ENCODE peak calls at places on chromosomes 16 and 17, in six cellular contexts. D is left ventricle myocardium inferior; H is neural progenitor cell; X is suprapubic skin; Z is uterus; F is CD8-positive, alpha-beta T cell. P is an unnamed sample.

GRCh38 chr16:12459401-12459791 is 344.3 kb downstream of the CPPED1 start:
- DNase-seq in D (peak), H (no peak), X (no peak), Z (no peak), F (no peak), P (peak)

GRCh38 chr17:29630630-29631193 is 8.0 kb upstream of the CORO6 start:
- DNase-seq in D (no peak), H (no peak), X (peak), Z (no peak), F (no peak), P (no peak)

GRCh38 chr17:2158011-2158410 is 103.1 kb downstream of the HIC1 start:
- DNase-seq in D (no peak), H (no peak), X (no peak), Z (peak), F (no peak), P (peak)

GRCh38 chr16:2663553-2664521 is 18.5 kb upstream of the KCTD5 start:
- DNase-seq in D (no peak), H (no peak), X (no peak), Z (peak), F (no peak), P (peak)

GRCh38 chr16:82992826-82993225 is 366.1 kb downstream of the CDH13 start:
- DNase-seq in D (no peak), H (no peak), X (no peak), Z (no peak), F (no peak), P (no peak)

GRCh38 chr17:7398612-7399011 is 4.3 kb upstream of the PLSCR3 start:
- DNase-seq in D (no peak), H (no peak), X (no peak), Z (no peak), F (no peak), P (no peak)

GRCh38 chr16:78040396-78040795 is 18.0 kb downstream of the CLEC3A start:
- DNase-seq in D (no peak), H (no peak), X (no peak), Z (no peak), F (no peak), P (no peak)

GRCh38 chr16:88888778-88889387 is 22.4 kb upstream of the PABPN1L start:
- DNase-seq in D (peak), H (no peak), X (no peak), Z (no peak), F (no peak), P (no peak)

GRCh38 chr16:27921134-27921533 is 142.4 kb downstream of the GSG1L start:
- DNase-seq in D (no peak), H (peak), X (no peak), Z (no peak), F (no peak), P (no peak)

GRCh38 chr16:78396046-78396445 is 296.6 kb downstream of the WWOX start:
- DNase-seq in D (no peak), H (peak), X (no peak), Z (no peak), F (no peak), P (no peak)

GRCh38 chr16:78310990-78311561 is 211.6 kb downstream of the WWOX start:
- DNase-seq in D (no peak), H (peak), X (no peak), Z (no peak), F (no peak), P (no peak)

GRCh38 chr16:67277294-67277998 is 1.9 kb upstream of the PLEKHG4 start:
- DNase-seq in D (no peak), H (no peak), X (no peak), Z (peak), F (no peak), P (no peak)

GRCh38 chr16:51144203-51144602 is 6.9 kb downstream of the SALL1 start:
- DNase-seq in D (no peak), H (no peak), X (no peak), Z (no peak), F (no peak), P (no peak)

GRCh38 chr16:66617010-66617434 is 12.5 kb downstream of the CMTM3 start:
- DNase-seq in D (no peak), H (no peak), X (no peak), Z (no peak), F (no peak), P (no peak)

GRCh38 chr17:80907281-80907680 is 84.4 kb upstream of the CHMP6 start:
- DNase-seq in D (no peak), H (no peak), X (no peak), Z (no peak), F (no peak), P (no peak)

GRCh38 chr16:1193825-1194581 is 31.1 kb downstream of the TPSG1 start:
- DNase-seq in D (no peak), H (no peak), X (no peak), Z (no peak), F (no peak), P (no peak)

GRCh38 chr16:58589311-58589890 is 40.2 kb downstream of the CNOT1 start:
- DNase-seq in D (no peak), H (no peak), X (no peak), Z (no peak), F (no peak), P (no peak)

GRCh38 chr17:62724398-62725146 is 83.5 kb downstream of the MARCHF10 start:
- DNase-seq in D (no peak), H (no peak), X (no peak), Z (no peak), F (peak), P (peak)

GRCh38 chr16:27237229-27238015 is 31.1 kb downstream of the NSMCE1 start:
- DNase-seq in D (no peak), H (peak), X (peak), Z (peak), F (peak), P (peak)

GRCh38 chr16:62711797-62712196 is 675.6 kb upstream of the CDH8 start:
- DNase-seq in D (no peak), H (peak), X (no peak), Z (no peak), F (no peak), P (no peak)

GRCh38 chr17:40553694-40554534 is 11.4 kb downstream of the CCR7 start:
- DNase-seq in D (peak), H (no peak), X (peak), Z (peak), F (no peak), P (peak)

GRCh38 chr17:31393749-31394146 is 2.3 kb downstream of the RAB11FIP4 start:
- DNase-seq in D (no peak), H (no peak), X (no peak), Z (no peak), F (no peak), P (no peak)

GRCh38 chr17:58082341-58082869 is 814 bp upstream of the DYNLL2 start:
- DNase-seq in D (no peak), H (peak), X (no peak), Z (no peak), F (no peak), P (no peak)

GRCh38 chr17:68349157-68349556 is 57.9 kb downstream of the ARSG start:
- DNase-seq in D (no peak), H (no peak), X (no peak), Z (no peak), F (no peak), P (no peak)

GRCh38 chr17:47742319-47743181 is 9.5 kb downstream of the TBX21 start:
- DNase-seq in D (no peak), H (peak), X (peak), Z (no peak), F (peak), P (no peak)

GRCh38 chr17:36511216-36511615 is 23.5 kb downstream of the MYO19 start:
- DNase-seq in D (no peak), H (no peak), X (peak), Z (no peak), F (no peak), P (no peak)

DNA sequence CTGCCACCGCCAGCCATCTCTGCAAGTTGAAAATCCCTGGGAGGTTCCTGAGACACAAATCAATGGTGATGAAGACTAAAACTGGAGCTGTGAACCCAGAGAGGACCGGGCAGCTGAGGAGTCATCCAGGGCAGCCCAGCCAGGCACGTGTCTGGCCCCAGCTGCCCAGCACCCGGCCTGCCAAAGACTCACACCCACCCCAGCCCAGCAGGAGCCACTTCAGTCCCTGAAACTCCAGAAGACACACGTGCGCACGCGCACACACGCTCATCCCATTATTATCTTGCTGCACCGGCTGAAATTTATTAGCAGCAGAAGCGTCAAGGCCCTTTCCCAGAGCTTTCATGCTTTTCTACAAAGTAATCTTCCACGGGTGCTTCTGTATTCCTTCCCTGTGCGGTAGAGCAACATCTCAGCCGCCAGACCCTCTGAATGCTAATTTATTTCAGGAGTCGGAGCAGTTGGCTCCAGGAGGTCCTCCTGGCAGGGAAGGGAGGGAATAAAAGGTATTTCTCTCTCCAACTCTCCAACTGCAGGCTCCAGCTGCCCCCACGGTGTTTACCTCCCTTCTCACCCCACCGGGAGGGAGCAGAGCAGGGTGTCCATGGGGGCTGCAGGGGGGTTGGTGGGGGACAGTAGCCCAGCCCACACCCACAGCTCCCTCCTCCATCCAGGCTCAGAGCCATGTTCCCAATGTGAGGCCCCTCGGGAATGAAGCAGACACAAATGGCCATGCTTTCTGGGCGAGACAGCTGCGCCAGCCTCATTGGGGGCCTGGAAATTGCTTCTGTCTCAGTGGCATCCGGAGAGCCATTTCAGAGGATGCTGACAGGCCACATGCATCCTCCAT is 59.9 kb upstream of the RBFOX3 start:
- DNase-seq in D (peak), H (no peak), X (peak), Z (peak), F (no peak), P (no peak)
- H3K4me3 ChIP-seq in D (no peak), H (no peak), X (no peak), Z (no peak), F (no peak), P (no peak)

GRCh38 chr17:75832652-75833400 is 11.4 kb downstream of the UNC13D start:
- DNase-seq in D (no peak), H (no peak), X (no peak), Z (no peak), F (peak), P (no peak)
- H3K4me3 ChIP-seq in D (no peak), H (no peak), X (no peak), Z (no peak), F (peak), P (no peak)

DNA sequence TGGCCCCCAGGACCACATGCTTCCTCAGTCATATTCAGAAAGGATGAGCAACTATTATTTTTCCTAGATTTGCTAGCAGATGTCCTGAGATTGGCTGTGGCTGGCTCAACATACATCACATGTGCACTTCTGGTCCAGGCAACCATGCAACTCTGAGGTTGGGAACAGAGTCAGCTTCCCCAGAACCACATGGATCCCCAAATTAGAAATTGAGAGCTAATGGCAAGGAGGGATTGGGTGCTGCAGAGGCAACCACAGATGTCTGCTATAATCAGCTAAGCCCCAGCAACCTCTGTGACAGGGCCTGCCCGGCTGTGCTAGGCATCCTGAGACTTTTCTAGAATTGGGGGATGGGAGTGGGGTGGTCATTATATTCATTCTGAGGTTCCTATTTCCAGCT is 33.8 kb upstream of the CLEC18A start:
- DNase-seq in D (no peak), H (no peak), X (no peak), Z (no peak), F (no peak), P (no peak)
- H3K4me3 ChIP-seq in D (no peak), H (no peak), X (no peak), Z (no peak), F (no peak), P (no peak)

GRCh38 chr17:56121661-56122060 is 31.6 kb upstream of the ANKFN1 start:
- DNase-seq in D (no peak), H (peak), X (no peak), Z (no peak), F (no peak), P (no peak)
- H3K4me3 ChIP-seq in D (no peak), H (no peak), X (no peak), Z (no peak), F (no peak), P (no peak)

GRCh38 chr16:59993101-59993500 is 1259.0 kb upstream of the GOT2 start:
- DNase-seq in D (no peak), H (no peak), X (no peak), Z (no peak), F (no peak), P (no peak)
- H3K4me3 ChIP-seq in D (no peak), H (no peak), X (no peak), Z (no peak), F (no peak), P (no peak)